ENCODE peak calls at places on chromosome 11, in seven cellular contexts. W, F, X, E, S, V and A are unnamed samples.

GRCh38 chr11:73625690-73626318 is 20.6 kb upstream of the PLEKHB1 start:
- DNase-seq in V (peak), E (peak), S (peak), W (peak), F (peak), X (peak), A (peak)

GRCh38 chr11:70570693-70571395 is 172.5 kb downstream of the CTTN start:
- DNase-seq in X (peak), E (no peak), F (no peak), V (no peak), S (no peak), W (no peak), A (no peak)

GRCh38 chr11:65095974-65096806 is at the start of gene VPS51:
- DNase-seq in W (peak), V (peak), F (peak), X (peak), E (peak), S (peak), A (peak)

GRCh38 chr11:113977701-113978100 is 2.8 kb downstream of the HTR3A start:
- DNase-seq in X (no peak), F (no peak), S (no peak), E (no peak), W (no peak), V (no peak), A (no peak)

GRCh38 chr11:128324051-128324481 is 263.3 kb downstream of the ETS1 start:
- DNase-seq in F (no peak), E (no peak), S (peak), W (no peak), X (no peak), V (no peak), A (no peak)

GRCh38 chr11:134275534-134276395 is at the start of gene GLB1L3:
- DNase-seq in E (no peak), F (no peak), X (no peak), W (no peak), V (no peak), S (peak), A (peak)

GRCh38 chr11:8243458-8243857 is 20.2 kb downstream of the LMO1 start:
- DNase-seq in F (no peak), V (no peak), X (no peak), W (no peak), S (no peak), E (no peak), A (no peak)

GRCh38 chr11:9697766-9698165 is 33.9 kb downstream of the SWAP70 start:
- DNase-seq in X (no peak), S (no peak), V (no peak), F (no peak), E (no peak), W (no peak), A (no peak)

GRCh38 chr11:99197477-99197876 is 176.7 kb downstream of the CNTN5 start:
- DNase-seq in S (no peak), F (no peak), W (no peak), V (no peak), E (no peak), X (no peak), A (no peak)

GRCh38 chr11:45859661-45860140 is 12.4 kb downstream of the CRY2 start:
- DNase-seq in S (no peak), E (peak), W (peak), V (peak), F (no peak), X (peak), A (no peak)

GRCh38 chr11:46382644-46383403 is 1.4 kb downstream of the MDK start:
- DNase-seq in E (no peak), F (peak), V (no peak), S (peak), X (no peak), W (peak), A (no peak)

GRCh38 chr11:84236436-84236835 is 950.3 kb upstream of the CCDC90B start:
- DNase-seq in V (no peak), W (no peak), F (no peak), E (no peak), S (no peak), X (no peak), A (no peak)

GRCh38 chr11:133399855-133400625 is 132.3 kb downstream of the OPCML start:
- DNase-seq in E (no peak), S (no peak), F (no peak), V (no peak), X (no peak), W (no peak), A (no peak)

GRCh38 chr11:112025682-112026081 is 474 bp downstream of the DLAT start:
- DNase-seq in E (no peak), S (peak), F (peak), W (no peak), V (peak), X (no peak), A (peak)

GRCh38 chr11:132056689-132057088 is 686.3 kb downstream of the NTM start:
- DNase-seq in W (no peak), X (no peak), V (peak), S (no peak), F (peak), E (peak), A (no peak)

GRCh38 chr11:2555376-2555775 is 110.6 kb downstream of the KCNQ1 start:
- DNase-seq in X (peak), F (no peak), S (no peak), E (no peak), W (peak), V (no peak), A (no peak)

GRCh38 chr11:70501026-70501901 is 102.9 kb downstream of the CTTN start:
- DNase-seq in W (peak), F (no peak), V (no peak), E (no peak), S (no peak), X (peak), A (no peak)

GRCh38 chr11:85525711-85526110 is 101.4 kb downstream of the DLG2 start:
- DNase-seq in V (no peak), E (no peak), W (no peak), X (no peak), F (no peak), S (no peak), A (no peak)

GRCh38 chr11:121321614-121322243 is 29.2 kb downstream of the SC5D start:
- DNase-seq in X (no peak), S (no peak), E (no peak), V (peak), W (no peak), F (peak), A (peak)

GRCh38 chr11:22703561-22703960 is 37.1 kb downstream of the GAS2 start:
- DNase-seq in W (no peak), X (no peak), S (no peak), F (no peak), E (no peak), V (peak), A (no peak)

GRCh38 chr11:94775576-94776327 is 7.6 kb downstream of the AMOTL1 start:
- DNase-seq in F (no peak), W (no peak), V (no peak), E (no peak), X (no peak), S (no peak), A (no peak)

GRCh38 chr11:128696930-128697329 is 3.1 kb downstream of the FLI1 start:
- DNase-seq in F (no peak), X (no peak), V (no peak), S (no peak), W (no peak), E (no peak), A (no peak)

GRCh38 chr11:95991101-95991500 is 67.2 kb upstream of the MTMR2 start:
- DNase-seq in S (no peak), X (no peak), W (no peak), V (peak), E (no peak), F (no peak), A (no peak)

GRCh38 chr11:34632105-34632780 is 11.3 kb downstream of the EHF start:
- DNase-seq in W (no peak), F (no peak), V (no peak), E (no peak), X (no peak), S (no peak), A (no peak)

GRCh38 chr11:74559110-74559933 is 33.1 kb upstream of the POLD3 start:
- DNase-seq in W (no peak), V (no peak), S (no peak), E (no peak), X (no peak), F (no peak), A (no peak)

GRCh38 chr11:116895053-116895757 is 57.8 kb upstream of the APOA1 start:
- DNase-seq in X (peak), S (no peak), W (peak), V (no peak), F (peak), E (no peak), A (no peak)

GRCh38 chr11:125429174-125429707 is 66.8 kb downstream of the FEZ1 start:
- DNase-seq in S (peak), V (peak), W (no peak), X (peak), F (peak), E (no peak), A (peak)

GRCh38 chr11:109865558-109866186 is 227.5 kb upstream of the ZC3H12C start:
- DNase-seq in F (peak), V (no peak), X (no peak), S (no peak), W (no peak), E (no peak), A (no peak)

GRCh38 chr11:43130616-43131015 is 181.2 kb upstream of the API5 start:
- DNase-seq in X (no peak), F (peak), S (no peak), V (no peak), E (no peak), W (no peak), A (no peak)

GRCh38 chr11:72813740-72814138 is 472 bp upstream of the ATG16L2 start:
- DNase-seq in X (peak), W (peak), F (no peak), V (no peak), E (peak), S (no peak), A (peak)

GRCh38 chr11:57777969-57778317 is 16.3 kb downstream of the CTNND1 start:
- DNase-seq in E (no peak), S (no peak), W (no peak), F (no peak), V (peak), X (no peak), A (no peak)

DNA sequence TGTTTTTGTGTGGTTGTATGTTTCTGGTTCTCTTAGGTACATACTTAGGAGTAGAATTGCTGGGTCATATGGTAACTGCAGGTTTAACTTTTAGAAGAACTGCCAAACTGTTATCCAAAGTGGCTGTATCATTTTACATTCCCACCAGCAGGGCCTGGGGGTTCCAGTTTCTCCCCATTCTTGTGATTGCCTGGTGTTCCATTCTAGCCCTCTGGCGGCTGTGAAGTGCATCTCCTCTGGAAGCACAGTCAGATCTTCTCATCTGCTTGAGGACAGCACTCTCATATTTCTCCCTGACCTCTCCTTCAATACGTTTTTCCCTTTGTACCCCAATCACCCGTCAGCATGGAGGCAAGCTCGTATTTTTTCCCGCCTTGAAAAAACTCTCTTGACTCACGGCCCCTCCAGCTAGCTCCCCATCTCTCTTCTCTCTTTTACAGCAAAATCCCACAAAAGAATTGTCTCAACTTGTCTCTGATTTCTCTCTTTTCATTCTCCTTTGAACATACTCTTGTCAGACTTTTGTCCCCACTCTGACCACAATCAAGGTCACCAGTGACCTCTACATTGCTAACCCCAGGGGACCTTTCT is 56.8 kb upstream of the THY1 start:
- DNase-seq in E (peak), W (no peak), X (no peak), V (peak), S (no peak), F (peak), A (peak)
- TF ChIP-seq CTCF in E (peak), W (no peak), X (peak), V (peak), S (no peak), F (peak), A (peak)

DNA sequence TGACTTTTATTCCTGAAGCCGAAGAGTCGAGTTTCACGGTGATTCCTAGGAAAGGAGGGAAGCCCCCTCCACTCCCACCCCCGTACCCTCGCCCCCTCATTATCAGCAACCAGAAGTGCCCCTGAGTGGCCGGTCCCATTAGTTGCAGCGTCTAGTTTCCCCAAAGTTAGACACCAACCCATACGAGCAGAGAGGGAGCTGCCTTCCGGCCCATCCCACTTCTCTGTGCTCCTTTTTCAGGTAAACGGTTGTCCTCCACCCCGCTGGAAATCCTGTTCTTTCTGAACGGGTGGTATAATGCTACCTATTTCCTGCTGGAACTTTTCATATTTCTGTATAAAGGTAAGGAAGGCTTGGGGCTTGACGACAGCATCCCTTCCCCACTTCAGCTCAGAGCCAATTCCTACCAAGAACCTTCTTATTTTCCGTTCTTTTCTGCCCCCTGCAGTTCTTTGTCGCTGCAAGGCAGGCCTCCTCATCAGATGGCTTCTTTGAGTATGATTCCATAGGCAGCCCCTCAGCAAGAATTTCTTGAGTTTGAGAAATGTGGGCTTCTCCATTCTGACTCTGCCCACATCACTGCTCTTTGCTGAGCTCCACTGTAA is 706 bp downstream of the TMEM216 start:
- DNase-seq in F (peak), E (no peak), S (no peak), W (no peak), V (no peak), X (no peak), A (peak)
- TF ChIP-seq CTCF in F (peak), E (no peak), S (peak), W (no peak), V (peak), X (no peak), A (peak)

DNA sequence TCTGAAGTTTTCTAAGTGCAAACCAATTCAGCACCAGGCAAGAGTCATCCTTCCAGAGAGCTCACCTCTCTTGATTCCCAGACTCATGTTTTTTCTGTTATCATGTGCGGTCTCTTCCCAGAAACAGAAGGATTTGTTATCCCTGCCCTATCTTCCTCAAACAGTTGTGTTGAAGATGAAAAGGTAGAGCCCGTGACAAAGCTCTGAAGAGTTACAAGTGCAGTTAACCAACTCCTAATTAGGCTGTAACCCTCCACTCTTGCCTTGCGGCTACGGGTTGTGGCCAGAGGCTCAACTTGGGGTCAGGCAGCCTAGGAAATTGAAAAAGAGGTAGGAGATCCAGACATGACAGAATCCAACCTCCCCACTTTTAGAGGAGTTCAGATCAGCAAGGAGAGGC is 76.2 kb upstream of the CADM1 start:
- DNase-seq in V (no peak), F (no peak), E (no peak), W (no peak), X (no peak), S (no peak), A (no peak)
- TF ChIP-seq CTCF in V (no peak), F (no peak), E (no peak), W (no peak), X (no peak), S (no peak), A (no peak)

GRCh38 chr11:76600124-76600655 is 70.4 kb downstream of the LRRC32 start:
- DNase-seq in W (no peak), V (no peak), E (peak), F (no peak), X (no peak), S (no peak), A (no peak)

GRCh38 chr11:76598426-76598839 is 72.1 kb downstream of the LRRC32 start:
- DNase-seq in V (peak), E (peak), W (no peak), F (peak), S (no peak), X (no peak), A (peak)

GRCh38 chr11:76601272-76601671 is 69.3 kb downstream of the LRRC32 start:
- DNase-seq in V (no peak), E (peak), F (no peak), X (no peak), S (no peak), W (no peak), A (no peak)

GRCh38 chr11:76597533-76598425 is 72.8 kb downstream of the LRRC32 start:
- DNase-seq in F (no peak), E (peak), V (no peak), S (no peak), W (no peak), X (no peak), A (no peak)

GRCh38 chr11:76599041-76600013 is 71.2 kb downstream of the LRRC32 start:
- DNase-seq in W (no peak), S (no peak), X (no peak), E (peak), F (no peak), V (peak), A (no peak)
- TF ChIP-seq CTCF in W (no peak), S (no peak), X (no peak), E (no peak), F (no peak), V (no peak), A (no peak)

GRCh38 chr11:102792604-102793003 is 5.4 kb downstream of the MMP1 start:
- DNase-seq in E (no peak), W (no peak), X (no peak), S (no peak), V (no peak), F (no peak), A (no peak)

GRCh38 chr11:102794382-102794781 is 3.6 kb downstream of the MMP1 start:
- DNase-seq in W (no peak), V (peak), X (no peak), E (no peak), F (peak), S (no peak), A (peak)

GRCh38 chr11:102788334-102789035 is 8.1 kb upstream of the MMP10 start:
- DNase-seq in V (no peak), E (no peak), X (no peak), W (no peak), F (no peak), S (no peak), A (no peak)

GRCh38 chr11:102793677-102794290 is 4.2 kb downstream of the MMP1 start:
- DNase-seq in V (no peak), W (no peak), X (no peak), S (no peak), F (no peak), E (no peak), A (no peak)

GRCh38 chr11:102791271-102792036 is 6.5 kb downstream of the MMP1 start:
- DNase-seq in F (no peak), E (no peak), S (no peak), V (no peak), W (no peak), X (no peak), A (no peak)
- TF ChIP-seq CTCF in F (no peak), E (no peak), S (no peak), V (no peak), W (no peak), X (no peak), A (no peak)

GRCh38 chr11:17067417-17067816 is 10.1 kb downstream of the RPS13 start:
- DNase-seq in W (no peak), X (no peak), F (no peak), V (no peak), S (no peak), E (no peak), A (no peak)

GRCh38 chr11:17066691-17067090 is 10.8 kb downstream of the RPS13 start:
- DNase-seq in E (no peak), W (no peak), X (no peak), V (no peak), F (no peak), S (no peak), A (no peak)

DNA sequence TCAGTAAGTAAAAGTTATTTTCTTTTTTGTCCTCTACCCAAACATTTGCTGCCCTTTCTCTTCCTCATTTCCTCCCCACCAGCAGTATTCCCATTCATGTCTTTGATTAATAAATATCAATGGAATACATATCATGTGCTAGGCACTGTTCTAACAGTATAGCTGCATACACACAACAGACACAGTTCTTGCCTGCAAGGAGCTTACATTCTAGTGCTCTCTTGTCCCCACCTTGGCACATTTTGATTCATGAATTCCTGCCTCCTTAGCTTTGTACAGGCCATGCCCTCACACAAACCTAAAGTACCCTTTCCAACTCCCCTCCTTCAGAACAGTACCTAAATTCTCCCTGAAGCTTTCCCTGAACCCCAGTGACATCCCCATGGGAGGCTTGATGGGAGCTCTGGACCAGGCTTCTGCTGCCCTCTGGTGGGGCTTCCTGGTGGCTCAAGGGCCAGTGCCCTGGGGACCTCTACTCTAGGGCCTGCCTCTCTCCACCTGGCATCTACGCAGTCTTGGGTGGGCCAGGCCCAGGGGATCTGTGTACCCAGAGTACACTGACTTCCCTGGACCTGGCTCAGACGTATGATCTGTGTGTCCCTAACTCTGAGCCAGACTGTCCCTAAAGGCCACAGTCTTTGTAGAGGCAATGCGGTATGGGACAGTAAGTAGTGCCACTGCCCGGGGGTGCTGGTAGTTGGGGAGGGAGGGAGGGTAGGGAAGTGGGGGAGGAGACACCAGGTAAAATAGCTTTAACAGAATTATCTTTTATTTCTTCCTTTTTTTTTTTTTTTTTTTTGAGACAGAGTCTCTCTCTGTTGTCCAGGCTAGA is 14.1 kb downstream of the RPS13 start:
- DNase-seq in W (no peak), E (no peak), S (no peak), F (peak), V (peak), X (peak), A (peak)
- TF ChIP-seq CTCF in W (peak), E (peak), S (no peak), F (peak), V (peak), X (peak), A (peak)